ENCODE peak calls at places on chromosomes 11 and 22, in six cellular contexts. J, F, Z, U, N and Y are unnamed samples.
A peak's percentile ranks its signal among the peaks of the same experiment; 100 is the strongest.

GRCh38 chr11:38680746-38681145 is 2082.7 kb upstream of the RAG2 start:
- DNase-seq in U (no peak), N (no peak), F (peak; percentile 13), J (no peak), Z (no peak), Y (no peak)

GRCh38 chr11:121929581-121929980 is 186.4 kb downstream of the BLID start:
- DNase-seq in N (no peak), F (no peak), J (peak; percentile 10), Z (no peak), U (no peak), Y (no peak)

GRCh38 chr22:32643246-32643645 is 158.3 kb upstream of the TIMP3 start:
- DNase-seq in U (no peak), Z (no peak), J (no peak), F (no peak), N (no peak), Y (no peak)

GRCh38 chr11:122036022-122036421 is 80.0 kb downstream of the BLID start:
- DNase-seq in Z (no peak), J (peak; percentile 39), N (no peak), F (no peak), U (no peak), Y (no peak)

GRCh38 chr11:107307991-107308390 is 149.6 kb downstream of the CWF19L2 start:
- DNase-seq in J (no peak), U (no peak), N (no peak), F (no peak), Z (no peak), Y (no peak)

GRCh38 chr11:38411149-38411548 is 1813.1 kb upstream of the RAG2 start:
- DNase-seq in U (no peak), J (no peak), F (no peak), N (no peak), Z (no peak), Y (no peak)

GRCh38 chr11:3169235-3169951 is 4.3 kb upstream of the OSBPL5 start:
- DNase-seq in N (no peak), F (peak; percentile 31), J (peak; percentile 81), U (no peak), Z (no peak), Y (no peak)

GRCh38 chr11:123543796-123544195 is 110.6 kb downstream of the SCN3B start:
- DNase-seq in F (peak; percentile 85), J (peak; percentile 59), Z (no peak), U (no peak), N (no peak), Y (no peak)

GRCh38 chr11:106421673-106422292 is 344.3 kb downstream of the AASDHPPT start:
- DNase-seq in Z (no peak), U (no peak), J (no peak), F (no peak), N (no peak), Y (no peak)

GRCh38 chr11:77559686-77560425 is 29.9 kb upstream of the AQP11 start:
- DNase-seq in J (peak; percentile 87), N (no peak), Z (no peak), U (no peak), F (peak; percentile 75), Y (no peak)

GRCh38 chr22:43203471-43203981 is 16.6 kb upstream of the TTLL12 start:
- DNase-seq in N (no peak), J (no peak), F (no peak), Z (no peak), U (no peak), Y (no peak)

GRCh38 chr11:119316017-119316728 is 757 bp downstream of the MCAM start:
- DNase-seq in Z (no peak), U (no peak), N (no peak), J (no peak), F (no peak), Y (no peak)

GRCh38 chr11:7538466-7539454 is 25.0 kb downstream of the PPFIBP2 start:
- DNase-seq in F (no peak), U (no peak), N (no peak), J (no peak), Z (no peak), Y (no peak)

GRCh38 chr22:46652930-46653331 is 32.7 kb downstream of the GRAMD4 start:
- DNase-seq in U (no peak), J (no peak), F (no peak), N (no peak), Z (no peak), Y (no peak)

GRCh38 chr22:49149721-49150608 is 677.7 kb downstream of the BRD1 start:
- DNase-seq in U (no peak), J (no peak), Z (no peak), F (no peak), N (no peak), Y (no peak)

GRCh38 chr22:26474687-26475086 is 8.9 kb downstream of the HPS4 start:
- DNase-seq in N (no peak), J (no peak), Z (no peak), U (no peak), F (no peak), Y (no peak)

GRCh38 chr22:27993774-27994350 is 74.8 kb upstream of the PITPNB start:
- DNase-seq in Z (no peak), F (no peak), N (no peak), J (no peak), U (no peak), Y (no peak)

GRCh38 chr11:129723146-129723963 is 92.3 kb upstream of the TMEM45B start:
- DNase-seq in N (no peak), U (no peak), F (no peak), J (no peak), Z (no peak), Y (no peak)

GRCh38 chr22:36323855-36324331 is 63.9 kb downstream of the MYH9 start:
- DNase-seq in J (no peak), N (no peak), Z (no peak), F (no peak), U (no peak), Y (no peak)

GRCh38 chr11:12189543-12190235 is 79.3 kb downstream of the MICAL2 start:
- DNase-seq in Z (no peak), N (no peak), F (peak; percentile 98), U (peak; percentile 34), J (no peak), Y (no peak)

GRCh38 chr11:128336203-128336602 is 251.2 kb downstream of the ETS1 start:
- DNase-seq in J (peak; percentile 64), Z (no peak), U (no peak), F (no peak), N (no peak), Y (no peak)

DNA sequence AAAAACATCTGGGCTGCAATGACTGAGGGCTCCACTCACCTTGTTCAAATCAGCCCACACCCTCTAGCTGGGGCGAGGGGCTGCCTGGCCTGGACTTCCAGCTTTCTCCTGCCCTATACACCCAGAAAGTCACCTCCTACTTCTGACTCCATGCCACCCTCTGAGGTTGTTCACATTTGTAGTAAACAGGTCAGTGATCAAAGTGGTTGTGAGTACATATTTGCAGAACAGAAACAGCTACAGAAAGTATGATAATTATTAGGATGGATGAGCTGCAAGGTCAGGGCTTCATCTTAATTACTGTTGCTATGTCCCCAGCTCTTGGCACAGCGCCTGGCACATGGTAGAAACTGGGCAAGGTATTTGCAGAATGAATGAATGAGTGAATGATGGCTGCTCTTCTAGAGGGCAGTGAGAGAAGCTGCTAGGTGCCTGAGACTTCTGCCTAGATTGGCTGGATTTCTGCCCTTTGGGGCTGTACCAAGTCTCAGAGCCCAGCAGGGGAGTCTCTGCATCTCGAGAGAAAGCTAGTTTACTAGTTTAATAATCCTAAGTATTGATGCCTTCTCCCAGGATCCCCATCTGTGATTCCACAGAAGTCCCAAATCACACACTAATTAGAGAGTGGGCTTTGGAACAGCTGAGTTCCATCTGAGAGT is 36.0 kb downstream of the SYT13 start:
- DNase-seq in F (no peak), N (no peak), J (no peak), U (no peak), Z (no peak), Y (no peak)
- TF ChIP-seq CTCF in F (no peak), N (no peak), J (no peak), U (no peak), Z (no peak), Y (no peak)

GRCh38 chr22:45552017-45552411 is 49.3 kb downstream of the FBLN1 start:
- DNase-seq in U (no peak), Z (no peak), J (no peak), F (no peak), N (no peak), Y (no peak)

GRCh38 chr22:45554861-45555260 is 52.2 kb downstream of the FBLN1 start:
- DNase-seq in F (no peak), N (no peak), Z (no peak), U (no peak), J (no peak), Y (no peak)

GRCh38 chr22:45553333-45554039 is 50.8 kb downstream of the FBLN1 start:
- DNase-seq in N (peak; percentile 49), F (peak; percentile 78), U (no peak), Z (no peak), J (peak; percentile 82), Y (peak; percentile 75)

GRCh38 chr22:45552580-45553332 is 50.1 kb downstream of the FBLN1 start:
- DNase-seq in F (no peak), N (no peak), Z (no peak), J (peak; percentile 99), U (no peak), Y (no peak)

GRCh38 chr22:45554040-45554406 is 51.3 kb downstream of the FBLN1 start:
- DNase-seq in U (no peak), N (peak; percentile 35), J (no peak), F (peak; percentile 9), Z (no peak), Y (no peak)
- TF ChIP-seq CTCF in U (no peak), N (no peak), J (no peak), F (peak; percentile 47), Z (no peak), Y (no peak)

DNA sequence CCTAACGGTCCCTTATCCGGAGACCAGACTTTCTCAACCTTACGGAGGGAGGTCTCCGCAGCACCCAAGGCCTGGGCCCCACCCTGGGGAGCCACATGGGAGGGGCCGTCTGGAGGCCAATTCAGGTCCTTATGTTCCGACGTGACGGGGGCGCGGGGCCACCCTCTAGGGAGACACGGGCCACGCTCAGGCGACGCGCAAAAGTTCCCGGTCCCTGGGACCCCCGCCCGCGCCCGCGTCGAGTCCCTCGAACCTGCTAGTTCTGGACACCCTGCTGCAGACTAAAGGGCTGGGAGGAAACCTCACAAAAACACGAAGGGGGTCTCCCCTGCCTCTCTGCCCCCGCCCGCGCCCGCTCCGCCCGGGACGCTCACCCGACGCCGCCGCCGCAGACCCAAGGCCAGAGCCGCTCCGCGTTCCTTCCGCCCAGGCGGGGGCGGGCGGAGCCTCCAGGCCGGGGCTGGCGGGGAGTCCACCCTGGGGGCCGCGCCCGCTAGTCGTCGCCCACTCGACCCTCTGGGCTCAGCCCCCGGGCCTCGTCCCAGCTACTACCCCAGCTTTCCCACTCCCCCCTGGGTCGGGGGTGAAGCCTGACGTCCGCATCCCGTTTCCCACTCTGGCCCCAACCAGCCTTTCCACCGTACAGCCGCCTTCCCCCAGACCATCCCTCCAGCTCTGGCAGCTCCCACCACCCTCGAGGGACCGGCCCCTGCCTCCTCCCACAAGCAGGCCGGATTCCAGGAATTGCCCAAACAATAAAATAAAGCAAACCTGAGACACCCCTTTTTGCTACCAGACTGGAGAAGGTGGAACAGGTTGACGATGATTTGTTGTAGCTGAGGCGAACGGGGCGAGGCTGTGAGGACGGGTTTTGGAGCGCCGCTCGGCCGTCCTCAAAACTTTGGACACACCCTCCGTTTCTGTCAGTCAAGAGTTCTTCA is 2.7 kb downstream of the RNH1 start:
- DNase-seq in Z (no peak), J (peak; percentile 52), U (no peak), N (no peak), F (peak; percentile 49), Y (no peak)
- TF ChIP-seq CTCF in Z (no peak), J (no peak), U (no peak), N (no peak), F (no peak), Y (no peak)

DNA sequence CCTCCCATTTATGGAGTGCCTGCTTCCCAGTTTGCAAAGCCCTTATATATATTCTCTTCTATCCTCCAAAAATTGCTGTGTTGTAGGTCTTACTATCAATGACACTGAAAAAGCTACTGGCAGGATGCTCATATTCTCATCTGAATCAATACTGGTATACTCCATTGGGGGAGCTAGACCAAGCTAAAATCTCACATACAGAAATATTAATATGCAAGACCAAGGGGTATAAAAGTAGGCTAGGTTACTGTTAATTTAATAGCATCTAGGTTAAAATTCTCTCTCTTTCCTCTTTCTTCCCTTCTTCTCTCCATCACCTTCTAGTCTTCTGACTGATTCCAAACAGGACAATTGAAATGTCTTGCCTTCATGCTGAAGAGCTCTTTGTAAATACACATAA is 17.1 kb upstream of the BDNF start:
- DNase-seq in Z (no peak), U (no peak), N (no peak), F (no peak), J (no peak), Y (no peak)
- TF ChIP-seq CTCF in Z (no peak), U (no peak), N (peak; percentile 8), F (no peak), J (peak; percentile 31), Y (no peak)